ENCODE peak calls at places on chromosomes 3 and 15, in nine cellular contexts. One of them, this sample, is unnamed.

GRCh38 chr3:179268400-179269051 is 17.6 kb upstream of the KCNMB3 start:
- DNase-seq in NCI-H460: no peak
- DNase-seq in GM12865: no peak
- DNase-seq in cardiac fibroblast: no peak
- DNase-seq in uterus: no peak
- DNase-seq in GM23338: no peak
- DNase-seq in skeletal muscle cell: no peak
- DNase-seq in M059J: no peak
- DNase-seq in HT1080: peak; percentile 31
- DNase-seq in this sample: peak; percentile 45

GRCh38 chr3:197466586-197467399 is 89.0 kb downstream of the BDH1 start:
- DNase-seq in cardiac fibroblast: peak; percentile 57
- DNase-seq in GM23338: no peak
- DNase-seq in uterus: no peak
- DNase-seq in GM12865: no peak
- DNase-seq in NCI-H460: no peak
- DNase-seq in HT1080: peak; percentile 82
- DNase-seq in skeletal muscle cell: no peak
- DNase-seq in M059J: peak; percentile 80
- DNase-seq in this sample: no peak

GRCh38 chr15:48334260-48334659 is 3.0 kb downstream of the DUT start:
- DNase-seq in cardiac fibroblast: no peak
- DNase-seq in uterus: no peak
- DNase-seq in M059J: no peak
- DNase-seq in GM23338: peak; percentile 33
- DNase-seq in skeletal muscle cell: no peak
- DNase-seq in HT1080: no peak
- DNase-seq in NCI-H460: no peak
- DNase-seq in GM12865: no peak
- DNase-seq in this sample: peak; percentile 34

GRCh38 chr3:128226794-128227399 is 73.6 kb downstream of the EEFSEC start:
- DNase-seq in GM12865: peak; percentile 39
- DNase-seq in skeletal muscle cell: no peak
- DNase-seq in uterus: peak; percentile 35
- DNase-seq in NCI-H460: peak; percentile 12
- DNase-seq in cardiac fibroblast: peak; percentile 48
- DNase-seq in HT1080: peak; percentile 58
- DNase-seq in GM23338: peak; percentile 71
- DNase-seq in M059J: peak; percentile 44
- DNase-seq in this sample: peak; percentile 70

GRCh38 chr3:100033184-100033583 is 81.1 kb downstream of the FILIP1L start:
- DNase-seq in skeletal muscle cell: peak; percentile 68
- DNase-seq in NCI-H460: no peak
- DNase-seq in GM12865: no peak
- DNase-seq in M059J: peak; percentile 75
- DNase-seq in GM23338: no peak
- DNase-seq in uterus: no peak
- DNase-seq in HT1080: peak; percentile 3
- DNase-seq in cardiac fibroblast: peak; percentile 84
- DNase-seq in this sample: no peak

GRCh38 chr3:39186692-39187151 is 5.7 kb downstream of the XIRP1 start:
- DNase-seq in skeletal muscle cell: no peak
- DNase-seq in uterus: no peak
- DNase-seq in NCI-H460: no peak
- DNase-seq in cardiac fibroblast: no peak
- DNase-seq in HT1080: no peak
- DNase-seq in M059J: no peak
- DNase-seq in GM23338: no peak
- DNase-seq in GM12865: no peak
- DNase-seq in this sample: no peak

GRCh38 chr3:148178508-148178907 is 519.2 kb upstream of the AGTR1 start:
- DNase-seq in GM23338: no peak
- DNase-seq in GM12865: no peak
- DNase-seq in skeletal muscle cell: no peak
- DNase-seq in M059J: no peak
- DNase-seq in HT1080: peak; percentile 50
- DNase-seq in cardiac fibroblast: no peak
- DNase-seq in uterus: no peak
- DNase-seq in NCI-H460: peak; percentile 14
- DNase-seq in this sample: peak; percentile 38

GRCh38 chr3:47908744-47909143 is 105.8 kb downstream of the DHX30 start:
- DNase-seq in NCI-H460: no peak
- DNase-seq in skeletal muscle cell: no peak
- DNase-seq in uterus: no peak
- DNase-seq in HT1080: no peak
- DNase-seq in M059J: no peak
- DNase-seq in GM12865: no peak
- DNase-seq in GM23338: no peak
- DNase-seq in cardiac fibroblast: no peak
- DNase-seq in this sample: no peak

GRCh38 chr3:4976109-4976508 is 3.1 kb upstream of the BHLHE40 start:
- DNase-seq in M059J: peak; percentile 73
- DNase-seq in uterus: peak; percentile 40
- DNase-seq in HT1080: peak; percentile 56
- DNase-seq in GM12865: peak; percentile 82
- DNase-seq in skeletal muscle cell: no peak
- DNase-seq in NCI-H460: peak; percentile 89
- DNase-seq in cardiac fibroblast: peak; percentile 65
- DNase-seq in GM23338: peak; percentile 82
- DNase-seq in this sample: peak; percentile 95

GRCh38 chr3:23198801-23199200 is 4.3 kb upstream of the UBE2E2 start:
- DNase-seq in NCI-H460: no peak
- DNase-seq in uterus: no peak
- DNase-seq in HT1080: no peak
- DNase-seq in GM12865: no peak
- DNase-seq in skeletal muscle cell: no peak
- DNase-seq in cardiac fibroblast: peak; percentile 14
- DNase-seq in GM23338: no peak
- DNase-seq in M059J: peak; percentile 5
- DNase-seq in this sample: no peak

This sample was measured in OCI-M1.